ENCODE peak calls at places on chromosome 11, in seven cellular contexts. One of them, this sample, is unnamed.

GRCh38 chr11:18144243-18144642 is 11.9 kb downstream of the MRGPRX3 start:
- DNase-seq in mucosa of descending colon: no peak
- DNase-seq in HFF-Myc: no peak
- DNase-seq in tibial nerve: no peak
- DNase-seq in NCI-H774: no peak
- DNase-seq in AG10803: peak
- DNase-seq in G401: no peak
- DNase-seq in this sample: no peak

GRCh38 chr11:80118071-80118470 is 677.2 kb upstream of the TENM4 start:
- DNase-seq in G401: no peak
- DNase-seq in mucosa of descending colon: no peak
- DNase-seq in HFF-Myc: no peak
- DNase-seq in tibial nerve: no peak
- DNase-seq in NCI-H774: peak
- DNase-seq in AG10803: no peak
- DNase-seq in this sample: no peak

GRCh38 chr11:19849107-19849789 is 136.6 kb downstream of the NAV2 start:
- DNase-seq in G401: peak
- DNase-seq in AG10803: peak
- DNase-seq in NCI-H774: no peak
- DNase-seq in HFF-Myc: no peak
- DNase-seq in mucosa of descending colon: no peak
- DNase-seq in tibial nerve: no peak
- DNase-seq in this sample: peak

GRCh38 chr11:35550374-35551036 is 25.1 kb upstream of the PAMR1 start:
- DNase-seq in G401: no peak
- DNase-seq in AG10803: peak
- DNase-seq in HFF-Myc: no peak
- DNase-seq in NCI-H774: no peak
- DNase-seq in tibial nerve: no peak
- DNase-seq in mucosa of descending colon: no peak
- DNase-seq in this sample: no peak

GRCh38 chr11:60428517-60428916 is 855 bp upstream of the MS4A5 start:
- DNase-seq in NCI-H774: no peak
- DNase-seq in G401: no peak
- DNase-seq in tibial nerve: no peak
- DNase-seq in HFF-Myc: no peak
- DNase-seq in AG10803: no peak
- DNase-seq in mucosa of descending colon: no peak
- DNase-seq in this sample: no peak

GRCh38 chr11:11813288-11813962 is 28.3 kb upstream of the USP47 start:
- DNase-seq in G401: no peak
- DNase-seq in tibial nerve: peak
- DNase-seq in mucosa of descending colon: peak
- DNase-seq in NCI-H774: no peak
- DNase-seq in AG10803: peak
- DNase-seq in HFF-Myc: no peak
- DNase-seq in this sample: peak

GRCh38 chr11:101262258-101262657 is 132.6 kb upstream of the PGR start:
- DNase-seq in NCI-H774: no peak
- DNase-seq in G401: no peak
- DNase-seq in tibial nerve: no peak
- DNase-seq in mucosa of descending colon: no peak
- DNase-seq in HFF-Myc: no peak
- DNase-seq in AG10803: no peak
- DNase-seq in this sample: no peak

GRCh38 chr11:8531312-8531711 is 62.7 kb downstream of the STK33 start:
- DNase-seq in AG10803: no peak
- DNase-seq in tibial nerve: no peak
- DNase-seq in HFF-Myc: peak
- DNase-seq in NCI-H774: peak
- DNase-seq in G401: no peak
- DNase-seq in mucosa of descending colon: no peak
- DNase-seq in this sample: no peak

GRCh38 chr11:95711162-95711944 is 78.2 kb downstream of the FAM76B start:
- DNase-seq in HFF-Myc: no peak
- DNase-seq in tibial nerve: no peak
- DNase-seq in NCI-H774: no peak
- DNase-seq in G401: no peak
- DNase-seq in AG10803: peak
- DNase-seq in mucosa of descending colon: no peak
- DNase-seq in this sample: peak

GRCh38 chr11:10438451-10438850 is 16.6 kb upstream of the AMPD3 start:
- DNase-seq in HFF-Myc: no peak
- DNase-seq in AG10803: no peak
- DNase-seq in NCI-H774: no peak
- DNase-seq in G401: no peak
- DNase-seq in tibial nerve: no peak
- DNase-seq in mucosa of descending colon: no peak
- DNase-seq in this sample: no peak

GRCh38 chr11:118252688-118253087 is 523 bp upstream of the MPZL3 start:
- DNase-seq in mucosa of descending colon: no peak
- DNase-seq in tibial nerve: no peak
- DNase-seq in HFF-Myc: no peak
- DNase-seq in G401: no peak
- DNase-seq in NCI-H774: no peak
- DNase-seq in AG10803: no peak
- DNase-seq in this sample: no peak

GRCh38 chr11:12185914-12186313 is 75.5 kb downstream of the MICAL2 start:
- DNase-seq in AG10803: no peak
- DNase-seq in NCI-H774: no peak
- DNase-seq in tibial nerve: no peak
- DNase-seq in mucosa of descending colon: no peak
- DNase-seq in HFF-Myc: no peak
- DNase-seq in G401: no peak
- DNase-seq in this sample: peak

GRCh38 chr11:10351768-10352641 is 47.1 kb downstream of the ADM start:
- DNase-seq in AG10803: peak
- DNase-seq in mucosa of descending colon: peak
- DNase-seq in HFF-Myc: no peak
- DNase-seq in tibial nerve: no peak
- DNase-seq in G401: peak
- DNase-seq in NCI-H774: peak
- DNase-seq in this sample: peak

GRCh38 chr11:65357856-65358356 is 3.4 kb downstream of the TIGD3 start:
- DNase-seq in HFF-Myc: no peak
- DNase-seq in NCI-H774: no peak
- DNase-seq in G401: no peak
- DNase-seq in AG10803: no peak
- DNase-seq in tibial nerve: no peak
- DNase-seq in mucosa of descending colon: no peak
- DNase-seq in this sample: no peak

GRCh38 chr11:64151337-64151736 is 14.6 kb downstream of the MACROD1 start:
- DNase-seq in NCI-H774: no peak
- DNase-seq in AG10803: no peak
- DNase-seq in G401: no peak
- DNase-seq in mucosa of descending colon: no peak
- DNase-seq in tibial nerve: no peak
- DNase-seq in HFF-Myc: no peak
- DNase-seq in this sample: no peak

GRCh38 chr11:66277475-66278391 is at the start of gene CNIH2:
- DNase-seq in NCI-H774: peak
- DNase-seq in mucosa of descending colon: peak
- DNase-seq in G401: peak
- DNase-seq in AG10803: no peak
- DNase-seq in tibial nerve: no peak
- DNase-seq in HFF-Myc: no peak
- DNase-seq in this sample: no peak

GRCh38 chr11:12260731-12261521 is 116.4 kb upstream of the PARVA start:
- DNase-seq in AG10803: no peak
- DNase-seq in G401: peak
- DNase-seq in NCI-H774: no peak
- DNase-seq in HFF-Myc: no peak
- DNase-seq in mucosa of descending colon: no peak
- DNase-seq in tibial nerve: no peak
- DNase-seq in this sample: no peak

GRCh38 chr11:12167098-12167999 is 57.0 kb downstream of the MICAL2 start:
- DNase-seq in mucosa of descending colon: peak
- DNase-seq in HFF-Myc: peak
- DNase-seq in NCI-H774: no peak
- DNase-seq in G401: peak
- DNase-seq in AG10803: peak
- DNase-seq in tibial nerve: no peak
- DNase-seq in this sample: peak

GRCh38 chr11:69310934-69311766 is 17.2 kb downstream of the MYEOV start:
- DNase-seq in AG10803: no peak
- DNase-seq in tibial nerve: no peak
- DNase-seq in mucosa of descending colon: no peak
- DNase-seq in NCI-H774: no peak
- DNase-seq in G401: no peak
- DNase-seq in HFF-Myc: no peak
- DNase-seq in this sample: no peak

GRCh38 chr11:73384871-73385692 is 8.9 kb downstream of the RELT start:
- DNase-seq in G401: no peak
- DNase-seq in NCI-H774: no peak
- DNase-seq in AG10803: peak
- DNase-seq in HFF-Myc: no peak
- DNase-seq in tibial nerve: no peak
- DNase-seq in mucosa of descending colon: peak
- DNase-seq in this sample: no peak

GRCh38 chr11:11758603-11759196 is 83.1 kb upstream of the USP47 start:
- DNase-seq in G401: no peak
- DNase-seq in tibial nerve: no peak
- DNase-seq in NCI-H774: no peak
- DNase-seq in HFF-Myc: no peak
- DNase-seq in mucosa of descending colon: no peak
- DNase-seq in AG10803: no peak
- DNase-seq in this sample: no peak

GRCh38 chr11:68028802-68029475 is 1.5 kb upstream of the NDUFS8 start:
- DNase-seq in G401: no peak
- DNase-seq in HFF-Myc: no peak
- DNase-seq in AG10803: peak
- DNase-seq in mucosa of descending colon: no peak
- DNase-seq in tibial nerve: no peak
- DNase-seq in NCI-H774: no peak
- DNase-seq in this sample: no peak

GRCh38 chr11:44567876-44568256 is 2.4 kb downstream of the CD82 start:
- DNase-seq in mucosa of descending colon: no peak
- DNase-seq in G401: no peak
- DNase-seq in tibial nerve: no peak
- DNase-seq in AG10803: no peak
- DNase-seq in HFF-Myc: no peak
- DNase-seq in NCI-H774: no peak
- DNase-seq in this sample: no peak

GRCh38 chr11:132605794-132606570 is 926.3 kb downstream of the OPCML start:
- DNase-seq in NCI-H774: no peak
- DNase-seq in G401: no peak
- DNase-seq in HFF-Myc: no peak
- DNase-seq in tibial nerve: no peak
- DNase-seq in AG10803: no peak
- DNase-seq in mucosa of descending colon: no peak
- DNase-seq in this sample: no peak

GRCh38 chr11:46279393-46280099 is 2.1 kb downstream of the CREB3L1 start:
- DNase-seq in G401: peak
- DNase-seq in mucosa of descending colon: peak
- DNase-seq in NCI-H774: no peak
- DNase-seq in tibial nerve: no peak
- DNase-seq in AG10803: peak
- DNase-seq in HFF-Myc: no peak
- DNase-seq in this sample: peak

GRCh38 chr11:97414801-97415200 is 1025.0 kb downstream of the JRKL start:
- DNase-seq in G401: no peak
- DNase-seq in tibial nerve: no peak
- DNase-seq in NCI-H774: no peak
- DNase-seq in AG10803: no peak
- DNase-seq in HFF-Myc: no peak
- DNase-seq in mucosa of descending colon: no peak
- DNase-seq in this sample: no peak

GRCh38 chr11:86446163-86446923 is 71.7 kb downstream of the CCDC81 start:
- DNase-seq in tibial nerve: no peak
- DNase-seq in HFF-Myc: no peak
- DNase-seq in mucosa of descending colon: no peak
- DNase-seq in G401: no peak
- DNase-seq in AG10803: no peak
- DNase-seq in NCI-H774: no peak
- DNase-seq in this sample: no peak

GRCh38 chr11:76835928-76836612 is 24.6 kb upstream of the ACER3 start:
- DNase-seq in HFF-Myc: peak
- DNase-seq in AG10803: peak
- DNase-seq in mucosa of descending colon: peak
- DNase-seq in G401: peak
- DNase-seq in NCI-H774: no peak
- DNase-seq in tibial nerve: peak
- DNase-seq in this sample: peak

GRCh38 chr11:59102259-59102765 is 4.7 kb upstream of the FAM111B start:
- DNase-seq in mucosa of descending colon: peak
- DNase-seq in HFF-Myc: no peak
- DNase-seq in AG10803: peak
- DNase-seq in NCI-H774: no peak
- DNase-seq in G401: no peak
- DNase-seq in tibial nerve: peak
- DNase-seq in this sample: peak

GRCh38 chr11:10476927-10477689 is 22.0 kb downstream of the AMPD3 start:
- DNase-seq in HFF-Myc: no peak
- DNase-seq in NCI-H774: no peak
- DNase-seq in mucosa of descending colon: no peak
- DNase-seq in G401: no peak
- DNase-seq in tibial nerve: no peak
- DNase-seq in AG10803: no peak
- DNase-seq in this sample: no peak

GRCh38 chr11:73493838-73494598 is 103.9 kb downstream of the FAM168A start:
- DNase-seq in AG10803: peak
- DNase-seq in HFF-Myc: no peak
- DNase-seq in mucosa of descending colon: no peak
- DNase-seq in tibial nerve: no peak
- DNase-seq in G401: peak
- DNase-seq in NCI-H774: no peak
- DNase-seq in this sample: peak

GRCh38 chr11:94305146-94305545 is 766 bp downstream of the IZUMO1R start:
- DNase-seq in NCI-H774: no peak
- DNase-seq in tibial nerve: no peak
- DNase-seq in AG10803: peak
- DNase-seq in HFF-Myc: no peak
- DNase-seq in mucosa of descending colon: no peak
- DNase-seq in G401: no peak
- DNase-seq in this sample: no peak

GRCh38 chr11:2578006-2578933 is 121.5 kb downstream of the KCNQ1OT1 start:
- DNase-seq in NCI-H774: no peak
- DNase-seq in AG10803: no peak
- DNase-seq in mucosa of descending colon: no peak
- DNase-seq in tibial nerve: no peak
- DNase-seq in HFF-Myc: no peak
- DNase-seq in G401: no peak
- DNase-seq in this sample: no peak

GRCh38 chr11:130431337-130431773 is 2.9 kb upstream of the ADAMTS8 start:
- DNase-seq in NCI-H774: peak
- DNase-seq in HFF-Myc: no peak
- DNase-seq in AG10803: peak
- DNase-seq in mucosa of descending colon: peak
- DNase-seq in tibial nerve: peak
- DNase-seq in G401: peak
- DNase-seq in this sample: peak

GRCh38 chr11:81707881-81708280 is 1025.8 kb downstream of the FAM181B start:
- DNase-seq in tibial nerve: no peak
- DNase-seq in HFF-Myc: no peak
- DNase-seq in G401: no peak
- DNase-seq in NCI-H774: no peak
- DNase-seq in AG10803: no peak
- DNase-seq in mucosa of descending colon: no peak
- DNase-seq in this sample: no peak